ENCODE peak calls at places on chromosomes 3 and 15, in seven cellular contexts. R is activated CD4-positive, alpha-beta T cell treated with anti-CD3 and anti-CD28 coated beads, Interleukin-2, amount 10 ng/mL, durations not matched to agents 7 days and 5 days; P is T47D; O is skeletal muscle cell; H is left cardiac atrium; F is activated T-helper 1 cell treated with Interleukin-2 at 50 U/mL for 16 hours; K is hippocampal formation. V is an unnamed sample.

GRCh38 chr3:170320471-170321121 is 36.9 kb upstream of the SKIL start:
- DNase-seq in R (no peak), P (no peak), O (no peak), H (no peak), F (no peak), K (no peak), V (peak)

GRCh38 chr3:5010706-5011554 is 31.7 kb downstream of the BHLHE40 start:
- DNase-seq in R (no peak), P (no peak), O (no peak), H (no peak), F (no peak), K (no peak), V (peak)

GRCh38 chr15:47715856-47716445 is 1.4 kb upstream of the SEMA6D start:
- DNase-seq in R (no peak), P (no peak), O (peak), H (peak), F (no peak), K (peak), V (no peak)

GRCh38 chr3:129892857-129893615 is 475 bp downstream of the TMCC1 start:
- DNase-seq in R (peak), P (peak), O (peak), H (peak), F (peak), K (peak), V (no peak)

GRCh38 chr3:178036745-178037144 is 499.5 kb upstream of the KCNMB2 start:
- DNase-seq in R (no peak), P (no peak), O (no peak), H (no peak), F (no peak), K (no peak), V (no peak)

GRCh38 chr15:70054884-70055387 is 42.8 kb downstream of the TLE3 start:
- DNase-seq in R (no peak), P (no peak), O (no peak), H (no peak), F (no peak), K (no peak), V (no peak)

GRCh38 chr3:183283886-183284285 is 30.8 kb downstream of the B3GNT5 start:
- DNase-seq in R (no peak), P (no peak), O (no peak), H (no peak), F (no peak), K (no peak), V (peak)

GRCh38 chr3:39135170-39135805 is 18.1 kb downstream of the CSRNP1 start:
- DNase-seq in R (no peak), P (no peak), O (no peak), H (peak), F (no peak), K (no peak), V (no peak)

GRCh38 chr3:170244566-170244965 is 22.3 kb downstream of the PRKCI start:
- DNase-seq in R (no peak), P (peak), O (no peak), H (no peak), F (no peak), K (no peak), V (peak)

GRCh38 chr15:69014454-69014853 is at the start of gene NOX5:
- DNase-seq in R (no peak), P (peak), O (no peak), H (no peak), F (no peak), K (no peak), V (peak)

GRCh38 chr15:45858491-45858890 is 223.7 kb downstream of the SQOR start:
- DNase-seq in R (no peak), P (no peak), O (no peak), H (no peak), F (no peak), K (no peak), V (no peak)

GRCh38 chr3:173275740-173276139 is 121.8 kb upstream of the NLGN1 start:
- DNase-seq in R (no peak), P (no peak), O (no peak), H (no peak), F (no peak), K (no peak), V (no peak)

GRCh38 chr3:11818033-11818432 is 28.7 kb downstream of the TAMM41 start:
- DNase-seq in R (no peak), P (no peak), O (no peak), H (no peak), F (no peak), K (no peak), V (peak)

GRCh38 chr3:141625506-141625905 is 112.6 kb upstream of the RNF7 start:
- DNase-seq in R (no peak), P (no peak), O (no peak), H (no peak), F (no peak), K (no peak), V (peak)

GRCh38 chr15:71334874-71335273 is 219.6 kb downstream of the THSD4 start:
- DNase-seq in R (no peak), P (no peak), O (no peak), H (no peak), F (no peak), K (no peak), V (no peak)

GRCh38 chr3:2770451-2770850 is 339.7 kb downstream of the IL5RA start:
- DNase-seq in R (no peak), P (no peak), O (no peak), H (no peak), F (no peak), K (no peak), V (no peak)

GRCh38 chr3:186939536-186939935 is 9.2 kb downstream of the ST6GAL1 start:
- DNase-seq in R (no peak), P (no peak), O (no peak), H (no peak), F (no peak), K (no peak), V (no peak)

GRCh38 chr15:98308117-98308516 is 340.2 kb upstream of the IGF1R start:
- DNase-seq in R (no peak), P (no peak), O (no peak), H (no peak), F (no peak), K (no peak), V (no peak)

GRCh38 chr3:99641480-99641879 is 3.1 kb downstream of the COL8A1 start:
- DNase-seq in R (no peak), P (no peak), O (no peak), H (no peak), F (no peak), K (no peak), V (no peak)